ENCODE peak calls at places on chromosomes 2 and 18, in eight cellular contexts. W is bronchial epithelial cell, M is lower lobe of right lung, U is thoracic aorta, B is spleen, C is heart right ventricle, A is HL-60, D is BJ. N is an unnamed sample.

GRCh38 chr2:101818531-101819451 is 121.3 kb downstream of the MAP4K4 start:
- DNase-seq in W (peak), M (no peak), U (no peak), B (no peak), C (no peak), A (no peak), D (no peak), N (peak)

GRCh38 chr2:23912054-23912453 is 14.9 kb downstream of the ATAD2B start:
- DNase-seq in W (no peak), M (no peak), U (no peak), B (no peak), C (no peak), A (no peak), D (no peak), N (peak)

GRCh38 chr2:188050716-188051115 is 241.0 kb upstream of the GULP1 start:
- DNase-seq in W (no peak), M (no peak), U (no peak), B (no peak), C (no peak), A (no peak), D (no peak), N (no peak)

GRCh38 chr2:42340045-42340937 is 20.7 kb downstream of the COX7A2L start:
- DNase-seq in W (no peak), M (no peak), U (no peak), B (no peak), C (no peak), A (no peak), D (no peak), N (no peak)

GRCh38 chr2:545711-546650 is 131.2 kb downstream of the TMEM18 start:
- DNase-seq in W (no peak), M (no peak), U (no peak), B (no peak), C (no peak), A (no peak), D (no peak), N (no peak)

GRCh38 chr2:222294996-222295367 is 3.8 kb downstream of the PAX3 start:
- DNase-seq in W (no peak), M (no peak), U (no peak), B (no peak), C (no peak), A (no peak), D (no peak), N (no peak)

GRCh38 chr18:36427369-36427768 is 129.9 kb downstream of the FHOD3 start:
- DNase-seq in W (no peak), M (no peak), U (no peak), B (no peak), C (no peak), A (no peak), D (no peak), N (no peak)

GRCh38 chr2:85134255-85135065 is 1.3 kb downstream of the TCF7L1 start:
- DNase-seq in W (no peak), M (peak), U (no peak), B (peak), C (peak), A (no peak), D (no peak), N (peak)

GRCh38 chr2:30074023-30074422 is 72.8 kb upstream of the YPEL5 start:
- DNase-seq in W (no peak), M (no peak), U (no peak), B (no peak), C (no peak), A (no peak), D (no peak), N (no peak)

GRCh38 chr2:190382851-190383250 is 25.3 kb upstream of the MFSD6 start:
- DNase-seq in W (peak), M (no peak), U (no peak), B (no peak), C (no peak), A (peak), D (no peak), N (peak)

GRCh38 chr2:241506793-241507429 is 1.5 kb downstream of the STK25 start:
- DNase-seq in W (no peak), M (no peak), U (no peak), B (peak), C (no peak), A (no peak), D (no peak), N (no peak)

GRCh38 chr2:180268006-180268405 is 260.9 kb upstream of the CWC22 start:
- DNase-seq in W (no peak), M (no peak), U (no peak), B (no peak), C (no peak), A (no peak), D (no peak), N (no peak)

GRCh38 chr18:54280206-54280550 is 10.9 kb downstream of the POLI start:
- DNase-seq in W (no peak), M (no peak), U (no peak), B (no peak), C (no peak), A (peak), D (no peak), N (no peak)

DNA sequence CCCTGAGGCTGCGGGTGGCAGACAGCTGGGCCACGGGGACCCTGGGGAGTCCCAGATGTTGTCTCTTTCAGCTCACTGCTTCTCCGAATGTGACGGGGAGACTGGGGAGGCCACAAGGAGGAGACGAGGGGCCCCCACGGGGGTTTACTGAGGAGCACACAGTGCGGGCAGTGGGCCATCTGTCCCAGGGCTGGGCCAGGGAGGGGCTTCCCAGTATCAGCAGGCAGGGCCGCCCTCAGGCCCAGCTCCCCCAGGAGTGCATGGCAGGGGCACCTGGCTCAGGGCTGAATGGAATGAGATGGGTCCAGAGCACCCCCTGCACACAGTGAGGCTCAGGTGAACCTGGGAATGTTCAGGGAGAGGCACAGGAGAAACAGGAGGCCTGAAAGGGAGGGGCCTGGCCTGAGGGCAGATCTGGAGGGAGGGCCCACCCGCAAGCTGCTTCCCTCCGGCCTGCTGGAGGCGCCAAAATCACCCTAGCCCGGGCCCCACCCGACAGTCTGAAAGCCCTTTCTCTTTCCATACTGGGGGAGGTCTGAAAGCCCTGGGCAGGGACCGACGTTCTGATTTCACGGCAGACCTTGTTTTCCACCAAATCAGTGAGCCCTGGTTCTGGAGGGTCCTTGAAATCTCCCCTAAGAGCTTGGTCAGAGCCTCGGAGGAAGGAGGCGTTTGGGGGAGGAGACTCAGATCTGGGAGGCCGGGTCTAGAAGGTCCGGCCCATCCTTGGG is 35.5 kb upstream of the PTMA start:
- DNase-seq in W (peak), M (peak), U (no peak), B (peak), C (peak), A (peak), D (no peak), N (no peak)
- H3K4me3 ChIP-seq in W (peak), M (peak), U (no peak), B (peak), C (peak), A (no peak), D (no peak), N (no peak)

GRCh38 chr2:37343537-37344434 is 644 bp upstream of the QPCT start:
- DNase-seq in W (peak), M (no peak), U (no peak), B (no peak), C (no peak), A (no peak), D (no peak), N (peak)
- TF ChIP-seq CTCF in W (peak), M (peak), U (no peak), B (no peak), C (peak), A (no peak), D (peak), N (peak)

GRCh38 chr2:98446850-98447249 is 2.2 kb downstream of the INPP4A start:
- DNase-seq in W (no peak), M (no peak), U (no peak), B (no peak), C (no peak), A (no peak), D (no peak), N (no peak)
- H3K4me3 ChIP-seq in W (no peak), M (no peak), U (no peak), B (peak), C (peak), A (no peak), D (no peak), N (no peak)

DNA sequence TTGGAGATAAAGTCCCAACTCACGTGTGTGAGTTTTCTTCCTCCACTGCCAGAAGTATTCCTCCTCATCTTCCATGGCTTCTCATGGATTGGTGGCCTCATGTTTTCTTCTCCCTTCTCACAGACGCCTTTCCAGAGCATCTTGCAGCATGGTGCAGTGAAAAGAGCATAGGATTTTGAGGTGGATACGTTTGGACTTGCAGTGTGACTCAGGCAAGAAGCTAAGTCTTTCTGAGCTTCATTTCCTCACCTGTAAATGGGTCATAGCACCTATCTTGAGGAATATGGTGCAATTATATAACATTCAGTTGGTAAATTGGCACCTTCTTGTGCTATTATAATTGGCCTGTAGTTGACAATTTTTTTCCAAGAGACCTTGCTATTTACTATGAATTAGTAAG is 247.6 kb downstream of the RDH14 start:
- DNase-seq in W (peak), M (no peak), U (no peak), B (no peak), C (no peak), A (no peak), D (no peak), N (peak)
- TF ChIP-seq CTCF in W (no peak), M (no peak), U (no peak), B (no peak), C (no peak), A (no peak), D (no peak), N (no peak)

N was measured in epithelial cell of esophagus.